ENCODE peak calls at places on chromosomes 7 and 10, in six cellular contexts. S, Y, R, Z, Q and D are unnamed samples.

GRCh38 chr7:150971242-150972048 is 6.7 kb downstream of the KCNH2 start:
- DNase-seq in S (no peak), Y (peak; percentile 37), R (no peak), Z (no peak), Q (no peak), D (no peak)

GRCh38 chr7:76325811-76326210 is 23.3 kb downstream of the HSPB1 start:
- DNase-seq in S (no peak), Y (no peak), R (no peak), Z (no peak), Q (no peak), D (no peak)

GRCh38 chr7:130838738-130839137 is 104.7 kb upstream of the KLF14 start:
- DNase-seq in S (peak; percentile 98), Y (no peak), R (no peak), Z (no peak), Q (peak; percentile 67), D (peak; percentile 46)

GRCh38 chr7:157140118-157140905 is 1.6 kb downstream of the UBE3C start:
- DNase-seq in S (no peak), Y (peak; percentile 21), R (peak; percentile 82), Z (no peak), Q (peak; percentile 18), D (no peak)

GRCh38 chr10:83564889-83565588 is 574.3 kb upstream of the GHITM start:
- DNase-seq in S (no peak), Y (no peak), R (peak; percentile 76), Z (no peak), Q (no peak), D (no peak)

GRCh38 chr10:104683567-104683966 is 42.5 kb downstream of the SORCS3 start:
- DNase-seq in S (no peak), Y (no peak), R (no peak), Z (no peak), Q (no peak), D (no peak)

GRCh38 chr10:4590807-4591206 is 235.2 kb upstream of the AKR1E2 start:
- DNase-seq in S (no peak), Y (no peak), R (no peak), Z (no peak), Q (no peak), D (no peak)

GRCh38 chr7:122306320-122307227 is 2.0 kb upstream of the FEZF1 start:
- DNase-seq in S (no peak), Y (no peak), R (no peak), Z (peak; percentile 28), Q (no peak), D (no peak)

GRCh38 chr7:129257168-129257567 is 32.3 kb downstream of the AHCYL2 start:
- DNase-seq in S (no peak), Y (no peak), R (no peak), Z (no peak), Q (no peak), D (no peak)

GRCh38 chr10:17144757-17145156 is 15.1 kb upstream of the CUBN start:
- DNase-seq in S (peak; percentile 19), Y (no peak), R (no peak), Z (no peak), Q (peak; percentile 54), D (no peak)

GRCh38 chr7:18680576-18680975 is 185.0 kb downstream of the HDAC9 start:
- DNase-seq in S (no peak), Y (no peak), R (no peak), Z (no peak), Q (no peak), D (no peak)

GRCh38 chr10:62093863-62094291 is 174.8 kb downstream of the RTKN2 start:
- DNase-seq in S (peak; percentile 52), Y (no peak), R (no peak), Z (no peak), Q (no peak), D (no peak)

GRCh38 chr10:12919574-12919973 is 81.9 kb downstream of the CCDC3 start:
- DNase-seq in S (no peak), Y (no peak), R (peak; percentile 42), Z (no peak), Q (no peak), D (no peak)

GRCh38 chr10:8149991-8150390 is 95.5 kb downstream of the GATA3 start:
- DNase-seq in S (no peak), Y (no peak), R (no peak), Z (no peak), Q (no peak), D (no peak)

GRCh38 chr10:129078322-129078721 is 388.7 kb upstream of the MGMT start:
- DNase-seq in S (no peak), Y (no peak), R (peak; percentile 58), Z (no peak), Q (no peak), D (no peak)

GRCh38 chr10:810351-810846 is 120.9 kb upstream of the DIP2C start:
- DNase-seq in S (no peak), Y (peak; percentile 50), R (no peak), Z (peak; percentile 27), Q (no peak), D (no peak)

GRCh38 chr7:101870361-101871062 is 53.1 kb downstream of the CUX1 start:
- DNase-seq in S (no peak), Y (peak; percentile 90), R (no peak), Z (no peak), Q (no peak), D (no peak)

GRCh38 chr7:4247106-4247876 is 434.8 kb upstream of the FOXK1 start:
- DNase-seq in S (no peak), Y (no peak), R (peak; percentile 70), Z (no peak), Q (no peak), D (no peak)

GRCh38 chr10:49844775-49845561 is 82.8 kb upstream of the OGDHL start:
- DNase-seq in S (no peak), Y (no peak), R (no peak), Z (no peak), Q (no peak), D (no peak)

GRCh38 chr10:34437897-34438296 is 377.2 kb downstream of the PARD3 start:
- DNase-seq in S (no peak), Y (no peak), R (no peak), Z (peak; percentile 9), Q (no peak), D (no peak)

GRCh38 chr10:52232561-52233350 is 81.3 kb upstream of the DKK1 start:
- DNase-seq in S (no peak), Y (no peak), R (no peak), Z (no peak), Q (peak; percentile 10), D (peak; percentile 54)

GRCh38 chr10:51759896-51760534 is 60.6 kb upstream of the CSTF2T start:
- DNase-seq in S (no peak), Y (no peak), R (no peak), Z (no peak), Q (no peak), D (no peak)

DNA sequence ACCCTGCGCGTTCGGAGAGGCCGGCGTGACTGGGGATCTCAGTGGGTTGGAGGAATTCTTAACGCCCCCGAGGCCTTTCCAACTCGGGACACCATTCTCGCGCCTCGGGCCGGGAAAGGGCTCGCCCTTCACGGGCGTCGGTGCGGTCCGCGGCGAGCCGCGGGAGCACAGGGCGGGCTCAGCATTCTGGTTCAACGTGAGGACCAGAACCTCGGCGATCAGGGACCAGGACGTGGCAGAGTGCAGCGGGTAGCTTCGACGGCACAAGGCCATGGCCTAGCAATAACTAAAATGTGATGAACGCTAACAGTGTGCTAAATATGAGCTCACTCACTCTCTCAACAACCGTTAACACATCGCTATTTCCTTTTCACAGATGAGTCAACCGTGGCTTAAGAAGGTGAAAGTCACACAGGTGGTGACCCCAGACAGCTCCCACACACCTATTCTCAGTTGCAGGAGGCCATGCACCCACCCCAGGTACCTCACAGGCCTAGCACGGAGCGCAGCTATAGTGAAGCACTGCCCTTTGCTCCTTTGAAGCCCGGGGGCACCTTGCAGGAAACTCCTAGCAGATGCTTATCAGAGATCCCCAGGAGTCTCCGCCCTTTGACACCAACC is 4.5 kb upstream of the EMX2 start:
- DNase-seq in S (no peak), Y (no peak), R (peak; percentile 87), Z (no peak), Q (peak; percentile 57), D (peak; percentile 52)
- TF ChIP-seq CTCF in S (no peak), Y (no peak), R (no peak), Z (no peak), Q (no peak), D (no peak)

GRCh38 chr7:139557857-139558581 is 34.5 kb downstream of the CLEC2L start:
- DNase-seq in S (no peak), Y (no peak), R (no peak), Z (no peak), Q (no peak), D (no peak)
- TF ChIP-seq CTCF in S (no peak), Y (peak; percentile 55), R (no peak), Z (peak; percentile 24), Q (no peak), D (no peak)

GRCh38 chr10:122113161-122113944 is 124.4 kb downstream of the TACC2 start:
- DNase-seq in S (no peak), Y (no peak), R (peak; percentile 96), Z (peak; percentile 80), Q (peak; percentile 13), D (peak; percentile 56)
- TF ChIP-seq CTCF in S (peak; percentile 54), Y (no peak), R (peak; percentile 39), Z (peak; percentile 83), Q (peak; percentile 15), D (no peak)

DNA sequence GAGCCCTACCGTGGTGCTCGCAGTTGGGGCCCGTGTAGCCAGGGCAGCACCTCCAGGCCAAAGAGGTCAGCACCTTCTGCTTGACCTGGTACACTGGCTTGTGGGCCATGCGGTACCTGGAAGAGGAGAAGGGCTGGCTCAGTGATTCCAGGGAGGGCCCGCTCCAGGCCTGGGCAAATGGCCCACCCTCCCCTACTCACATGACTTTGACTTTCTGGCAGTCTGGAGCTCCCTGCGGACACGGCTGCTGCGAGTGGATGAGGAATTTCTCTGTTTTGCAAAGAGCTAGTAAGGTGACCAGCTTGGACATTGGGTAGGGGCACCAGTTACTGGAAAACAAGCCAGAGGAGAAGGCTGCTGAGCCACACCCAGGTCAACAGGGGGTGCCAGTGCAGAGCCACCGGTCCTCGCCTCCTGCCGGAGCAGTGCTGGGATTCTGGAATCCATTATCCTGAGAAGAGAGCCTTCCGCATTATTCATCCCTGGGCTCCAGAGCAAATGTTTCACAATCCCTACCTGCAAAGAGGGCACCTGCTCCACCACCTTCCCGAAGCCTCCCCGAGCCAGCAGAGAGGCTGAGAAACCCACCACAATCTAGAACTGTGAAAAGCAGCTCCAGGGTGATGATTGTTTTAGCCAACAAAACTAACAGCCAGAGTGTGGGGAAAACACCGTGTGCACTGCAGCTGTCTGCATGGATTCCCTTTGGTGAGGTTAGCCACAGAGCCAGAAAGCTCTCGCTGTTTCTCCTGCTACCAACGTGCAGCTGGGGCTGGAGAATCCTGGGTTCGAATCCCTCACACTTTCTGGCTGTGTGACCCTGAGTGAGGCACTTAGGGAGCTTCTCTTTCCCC is 11.8 kb downstream of the MMRN2 start:
- DNase-seq in S (no peak), Y (no peak), R (peak; percentile 90), Z (peak; percentile 75), Q (no peak), D (no peak)
- TF ChIP-seq CTCF in S (peak; percentile 54), Y (no peak), R (no peak), Z (peak; percentile 88), Q (no peak), D (no peak)